ENCODE peak calls at places on chromosomes 2 and 18, in eight cellular contexts. V is epithelial cell of esophagus, R is GM23338, O is WERI-Rb-1, J is WTC11, A is upper lobe of left lung, X is type B pancreatic cell, D is chondrocyte. Q is an unnamed sample.

GRCh38 chr2:178874529-178875240 is 67.5 kb upstream of the TTN start:
- DNase-seq in V (peak; percentile 79), R (no peak), O (no peak), J (no peak), A (no peak), X (no peak), D (no peak), Q (no peak)

GRCh38 chr2:40256649-40257048 is 195.2 kb downstream of the SLC8A1 start:
- DNase-seq in V (peak; percentile 48), R (peak; percentile 87), O (peak; percentile 30), J (peak; percentile 57), A (no peak), X (no peak), D (no peak), Q (no peak)

GRCh38 chr18:36297419-36298112 is at the start of gene FHOD3:
- DNase-seq in V (peak; percentile 30), R (peak; percentile 87), O (peak; percentile 78), J (peak; percentile 82), A (peak; percentile 38), X (peak; percentile 81), D (no peak), Q (no peak)

GRCh38 chr2:5766051-5766450 is 73.9 kb downstream of the SOX11 start:
- DNase-seq in V (no peak), R (no peak), O (no peak), J (no peak), A (no peak), X (no peak), D (no peak), Q (no peak)

GRCh38 chr2:12006841-12007240 is 260.4 kb downstream of the LPIN1 start:
- DNase-seq in V (no peak), R (peak; percentile 82), O (no peak), J (peak; percentile 47), A (no peak), X (no peak), D (no peak), Q (no peak)

GRCh38 chr2:9806298-9806610 is 37.0 kb upstream of the TAF1B start:
- DNase-seq in V (no peak), R (no peak), O (peak; percentile 29), J (no peak), A (no peak), X (no peak), D (no peak), Q (no peak)

GRCh38 chr18:48741866-48742265 is 203.0 kb downstream of the CTIF start:
- DNase-seq in V (no peak), R (no peak), O (no peak), J (no peak), A (no peak), X (no peak), D (no peak), Q (no peak)

GRCh38 chr2:71064754-71065621 is 3.5 kb upstream of the NAGK start:
- DNase-seq in V (peak; percentile 67), R (no peak), O (no peak), J (no peak), A (peak; percentile 34), X (no peak), D (no peak), Q (no peak)

GRCh38 chr2:108587621-108588020 is 53.4 kb downstream of the LIMS1 start:
- DNase-seq in V (peak; percentile 69), R (no peak), O (no peak), J (no peak), A (peak; percentile 32), X (no peak), D (no peak), Q (no peak)

GRCh38 chr2:241218131-241219029 is 29.9 kb downstream of the ANO7 start:
- DNase-seq in V (peak; percentile 30), R (peak; percentile 84), O (peak; percentile 55), J (peak; percentile 69), A (peak; percentile 57), X (no peak), D (peak; percentile 88), Q (peak; percentile 51)

GRCh38 chr2:24080721-24081120 is 3.9 kb downstream of the TP53I3 start:
- DNase-seq in V (no peak), R (no peak), O (no peak), J (no peak), A (no peak), X (no peak), D (no peak), Q (no peak)

GRCh38 chr18:48915621-48916425 is 34.9 kb downstream of the SMAD7 start:
- DNase-seq in V (no peak), R (no peak), O (no peak), J (no peak), A (no peak), X (no peak), D (peak; percentile 39), Q (no peak)

GRCh38 chr2:11454824-11455223 is 11.1 kb downstream of the E2F6 start:
- DNase-seq in V (no peak), R (no peak), O (no peak), J (no peak), A (no peak), X (no peak), D (no peak), Q (no peak)

GRCh38 chr2:146651361-146651760 is 1193.5 kb upstream of the ACVR2A start:
- DNase-seq in V (no peak), R (no peak), O (no peak), J (no peak), A (no peak), X (no peak), D (no peak), Q (no peak)

GRCh38 chr2:170509460-170510193 is 205.5 kb upstream of the SP5 start:
- DNase-seq in V (no peak), R (no peak), O (no peak), J (no peak), A (no peak), X (no peak), D (no peak), Q (no peak)

GRCh38 chr18:31506024-31506742 is 8.2 kb downstream of the DSG2 start:
- DNase-seq in V (peak; percentile 29), R (peak; percentile 47), O (no peak), J (no peak), A (no peak), X (no peak), D (no peak), Q (no peak)
- TF ChIP-seq CTCF in V (peak; percentile 46), R (peak; percentile 51), O (no peak), J (no peak), A (no peak), X (peak; percentile 55), D (peak; percentile 81), Q (no peak)

GRCh38 chr2:235421618-235422017 is 72.2 kb upstream of the AGAP1 start:
- DNase-seq in V (no peak), R (no peak), O (no peak), J (no peak), A (no peak), X (no peak), D (no peak), Q (no peak)
- TF ChIP-seq CTCF in V (no peak), R (no peak), O (no peak), J (no peak), A (no peak), X (no peak), D (no peak), Q (no peak)

DNA sequence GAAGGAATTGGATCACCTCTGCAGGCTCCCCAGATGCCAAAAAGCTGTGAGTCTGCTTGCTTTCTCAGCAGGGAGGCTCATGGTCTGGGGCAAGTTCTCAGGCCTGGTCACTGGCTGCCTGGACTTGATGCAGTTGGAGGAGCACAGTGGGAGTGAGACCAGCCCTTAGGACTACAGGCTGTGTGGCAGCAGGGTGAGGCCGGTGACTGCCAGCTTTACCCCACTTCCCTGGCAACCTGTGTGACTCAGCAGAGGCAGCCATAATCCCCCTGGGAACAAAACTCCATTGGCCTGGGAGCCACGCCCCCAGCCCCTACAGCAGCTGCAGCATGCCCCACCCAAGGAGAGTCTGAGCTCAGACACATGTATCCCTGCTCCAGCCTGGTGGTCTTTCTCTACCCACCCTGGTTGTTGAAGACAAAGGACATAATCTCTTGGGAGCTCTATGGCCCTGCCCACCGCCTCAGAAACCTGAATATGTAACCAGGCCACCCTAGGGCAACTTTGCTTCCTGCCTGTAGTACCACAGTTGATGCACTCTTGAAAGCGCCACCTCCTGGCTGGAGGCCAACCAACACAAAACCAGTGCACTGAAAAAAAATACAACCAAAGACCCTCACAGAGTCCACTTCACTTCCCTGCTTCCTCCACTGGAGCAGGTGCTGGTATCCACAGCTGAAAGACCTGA is 106.8 kb upstream of the SPATS2L start:
- DNase-seq in V (peak; percentile 43), R (peak; percentile 55), O (peak; percentile 20), J (peak; percentile 54), A (no peak), X (no peak), D (no peak), Q (no peak)
- TF ChIP-seq CTCF in V (no peak), R (peak; percentile 70), O (peak; percentile 10), J (no peak), A (no peak), X (no peak), D (no peak), Q (no peak)

GRCh38 chr2:199258291-199258690 is 199.4 kb downstream of the SATB2 start:
- DNase-seq in V (no peak), R (peak; percentile 24), O (no peak), J (no peak), A (no peak), X (no peak), D (no peak), Q (no peak)
- TF ChIP-seq CTCF in V (peak; percentile 22), R (peak; percentile 52), O (peak; percentile 20), J (no peak), A (no peak), X (peak; percentile 29), D (peak; percentile 36), Q (no peak)

GRCh38 chr2:60565472-60565871 is 12.0 kb upstream of the BCL11A start:
- DNase-seq in V (peak; percentile 45), R (peak; percentile 69), O (peak; percentile 60), J (peak; percentile 30), A (no peak), X (no peak), D (no peak), Q (no peak)
- TF ChIP-seq CTCF in V (peak; percentile 45), R (peak; percentile 51), O (no peak), J (no peak), A (no peak), X (peak; percentile 59), D (peak; percentile 76), Q (no peak)

DNA sequence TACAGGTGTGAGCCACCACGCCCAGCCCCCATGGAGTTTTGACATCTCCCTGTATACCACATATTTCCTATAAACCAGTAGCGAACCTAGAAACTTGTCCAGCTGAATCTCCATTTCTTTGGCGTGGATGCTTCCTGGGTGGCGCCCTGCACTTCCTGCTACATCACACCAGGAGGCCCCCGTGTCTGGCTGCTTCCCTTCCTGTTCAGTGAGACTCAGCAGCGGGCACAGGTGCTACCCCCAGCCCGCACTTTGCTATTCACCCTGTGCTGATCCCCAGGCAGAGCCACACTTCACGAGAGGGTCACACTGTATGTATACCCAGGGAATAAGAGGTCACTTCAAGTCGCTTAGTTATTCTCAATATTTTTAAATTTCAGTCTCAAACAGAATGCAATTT is 35.0 kb downstream of the CYP27C1 start:
- DNase-seq in V (no peak), R (no peak), O (no peak), J (no peak), A (no peak), X (no peak), D (no peak), Q (no peak)
- TF ChIP-seq CTCF in V (no peak), R (no peak), O (no peak), J (no peak), A (no peak), X (no peak), D (no peak), Q (no peak)

GRCh38 chr2:215713393-215713792 is 277.5 kb upstream of the FN1 start:
- DNase-seq in V (peak; percentile 31), R (no peak), O (no peak), J (no peak), A (no peak), X (no peak), D (no peak), Q (no peak)
- TF ChIP-seq CTCF in V (no peak), R (no peak), O (no peak), J (no peak), A (no peak), X (no peak), D (no peak), Q (no peak)

GRCh38 chr2:155223781-155224406 is 525.4 kb downstream of the KCNJ3 start:
- DNase-seq in V (peak; percentile 20), R (peak; percentile 40), O (no peak), J (no peak), A (no peak), X (no peak), D (no peak), Q (no peak)
- TF ChIP-seq CTCF in V (peak; percentile 9), R (peak; percentile 75), O (no peak), J (no peak), A (no peak), X (peak; percentile 78), D (peak; percentile 78), Q (no peak)